ENCODE peak calls at places on chromosomes 2 and 18, in six cellular contexts. G, K, X, W, M and F are unnamed samples. For H3K27me3, the result is how much of the 10 kb centered on the place peaks cover.

GRCh38 chr2:205660521-205661124 is 21.7 kb upstream of the NRP2 start:
- DNase-seq in G (no peak), K (no peak), X (no peak), W (peak), M (no peak), F (no peak)

GRCh38 chr18:62976227-62976626 is 260.9 kb downstream of the PHLPP1 start:
- DNase-seq in G (no peak), K (no peak), X (no peak), W (no peak), M (no peak), F (no peak)

GRCh38 chr18:10463741-10464140 is 9.3 kb downstream of the APCDD1 start:
- DNase-seq in G (no peak), K (no peak), X (no peak), W (no peak), M (no peak), F (no peak)

GRCh38 chr18:75208836-75209128 is 157 bp downstream of the PTGR3 start:
- DNase-seq in G (no peak), K (no peak), X (no peak), W (peak), M (no peak), F (no peak)

GRCh38 chr2:38098351-38099095 is 22.6 kb upstream of the CYP1B1 start:
- DNase-seq in G (no peak), K (no peak), X (no peak), W (no peak), M (no peak), F (no peak)

GRCh38 chr2:28640263-28640907 is 111.2 kb upstream of the PPP1CB start:
- DNase-seq in G (no peak), K (no peak), X (no peak), W (no peak), M (no peak), F (no peak)

GRCh38 chr2:144414324-144414845 is 105.5 kb downstream of the ZEB2 start:
- DNase-seq in G (no peak), K (no peak), X (no peak), W (no peak), M (no peak), F (peak)

GRCh38 chr2:62858231-62858832 is 152.8 kb downstream of the EHBP1 start:
- DNase-seq in G (no peak), K (peak), X (no peak), W (no peak), M (no peak), F (no peak)

GRCh38 chr18:57149031-57149430 is 2.1 kb downstream of the BOD1L2 start:
- DNase-seq in G (no peak), K (no peak), X (no peak), W (no peak), M (no peak), F (no peak)

GRCh38 chr2:147989809-147990403 is 30.6 kb downstream of the ORC4 start:
- DNase-seq in G (peak), K (peak), X (peak), W (no peak), M (peak), F (no peak)

GRCh38 chr2:28528206-28528605 is 32.3 kb downstream of the PLB1 start:
- DNase-seq in G (no peak), K (no peak), X (no peak), W (no peak), M (no peak), F (no peak)

GRCh38 chr2:65075605-65076344 is 19.6 kb downstream of the CEP68 start:
- DNase-seq in G (peak), K (peak), X (no peak), W (peak), M (no peak), F (no peak)

GRCh38 chr2:41878726-41879366 is 169.0 kb upstream of the PKDCC start:
- DNase-seq in G (no peak), K (no peak), X (no peak), W (no peak), M (no peak), F (no peak)

GRCh38 chr2:127400897-127401756 is 13.4 kb upstream of the MAP3K2 start:
- DNase-seq in G (peak), K (no peak), X (no peak), W (no peak), M (no peak), F (no peak)

GRCh38 chr2:158637357-158637756 is 157.8 kb upstream of the DAPL1 start:
- DNase-seq in G (no peak), K (no peak), X (no peak), W (no peak), M (no peak), F (no peak)

GRCh38 chr2:134379293-134379692 is 125.4 kb downstream of the MGAT5 start:
- DNase-seq in G (no peak), K (no peak), X (no peak), W (no peak), M (no peak), F (no peak)

GRCh38 chr2:74334931-74335333 is 8.3 kb downstream of the SLC4A5 start:
- DNase-seq in G (peak), K (peak), X (peak), W (peak), M (peak), F (peak)

GRCh38 chr2:66872056-66872821 is 437.3 kb downstream of the MEIS1 start:
- DNase-seq in G (no peak), K (no peak), X (no peak), W (no peak), M (no peak), F (no peak)
- TF ChIP-seq GABPA in G (no peak), K (no peak), X (no peak), W (no peak), M (no peak), F (no peak)

GRCh38 chr2:120516323-120517314 is 170.7 kb downstream of the INHBB start:
- DNase-seq in G (peak), K (no peak), X (no peak), W (no peak), M (no peak), F (no peak)

GRCh38 chr2:120517790-120518469 is 172.0 kb downstream of the INHBB start:
- DNase-seq in G (no peak), K (no peak), X (no peak), W (no peak), M (no peak), F (no peak)

GRCh38 chr2:120519469-120519868 is 173.5 kb downstream of the INHBB start:
- DNase-seq in G (no peak), K (no peak), X (no peak), W (no peak), M (no peak), F (no peak)

GRCh38 chr2:120520454-120520853 is 174.5 kb downstream of the INHBB start:
- DNase-seq in G (no peak), K (no peak), X (no peak), W (no peak), M (no peak), F (no peak)

DNA sequence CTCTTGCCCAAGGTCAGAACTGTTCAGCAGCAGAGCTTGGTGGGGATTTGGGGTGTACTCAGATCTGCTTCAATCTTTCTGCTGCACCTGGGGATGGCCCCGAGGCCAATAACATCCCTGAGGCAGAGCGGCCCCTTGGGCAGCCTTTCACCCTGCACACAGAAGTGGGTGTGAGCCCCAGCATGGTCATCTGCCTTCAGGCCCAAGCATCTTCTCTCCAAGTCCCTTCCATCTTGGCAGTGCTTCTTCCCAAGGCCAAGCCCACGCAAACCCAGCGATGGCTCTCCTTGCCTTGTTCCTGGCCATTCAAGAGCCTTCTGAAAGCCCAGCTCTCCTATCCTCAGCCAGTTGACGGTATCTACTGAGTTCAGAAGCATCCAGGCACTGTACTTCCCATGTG is 172.9 kb downstream of the INHBB start:
- DNase-seq in G (no peak), K (no peak), X (no peak), W (no peak), M (no peak), F (no peak)
- H3K27me3 ChIP-seq in G (under half), K (under half), X (under half), W (under half), M (under half), F (under half)

GRCh38 chr2:46801731-46802664 is 113.6 kb downstream of the MCFD2 start:
- DNase-seq in G (no peak), K (no peak), X (no peak), W (no peak), M (no peak), F (no peak)

GRCh38 chr2:46803911-46804670 is 111.5 kb downstream of the MCFD2 start:
- DNase-seq in G (no peak), K (no peak), X (peak), W (no peak), M (no peak), F (no peak)

GRCh38 chr2:46803551-46803885 is 112.1 kb downstream of the MCFD2 start:
- DNase-seq in G (no peak), K (no peak), X (no peak), W (no peak), M (no peak), F (no peak)

GRCh38 chr2:46804794-46805193 is 110.8 kb downstream of the MCFD2 start:
- DNase-seq in G (no peak), K (no peak), X (peak), W (no peak), M (no peak), F (no peak)

GRCh38 chr2:46802665-46803550 is 112.7 kb downstream of the MCFD2 start:
- DNase-seq in G (no peak), K (no peak), X (peak), W (no peak), M (no peak), F (no peak)
- TF ChIP-seq CTCF in G (no peak), K (peak), X (peak), W (no peak), M (no peak), F (no peak)

DNA sequence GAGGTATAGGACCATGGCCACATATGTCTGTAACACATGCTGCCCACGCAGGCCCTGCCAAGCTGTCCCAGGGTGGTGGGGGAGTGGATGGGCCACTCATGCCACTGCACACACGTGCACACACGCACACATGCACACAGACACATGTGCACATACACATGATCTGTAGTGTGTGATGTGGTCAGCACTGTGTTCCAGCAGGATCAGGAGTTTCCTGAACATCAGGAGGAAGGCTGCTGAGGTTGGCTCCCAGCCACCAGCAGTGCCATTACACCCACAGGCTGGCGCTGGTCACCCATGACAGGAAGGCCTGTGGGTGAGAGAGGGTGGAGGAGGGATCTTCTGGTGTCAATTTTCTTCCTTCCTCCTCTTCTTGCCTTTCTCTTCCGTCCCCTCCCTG is 44.7 kb downstream of the POMC start:
- DNase-seq in G (no peak), K (no peak), X (no peak), W (no peak), M (no peak), F (no peak)
- TF ChIP-seq GABPA in G (no peak), K (no peak), X (no peak), W (no peak), M (no peak), F (no peak)